ENCODE peak calls at places on chromosomes 2 and 18, in seven cellular contexts. X is astrocyte of the hippocampus, P is HEK293T, B is left lobe of liver, D is right atrium auricular region, J is Daoy, E is neural crest cell. A is an unnamed sample.

GRCh38 chr2:8984152-8984551 is 19.3 kb downstream of the MBOAT2 start:
- DNase-seq in X (no peak), P (no peak), B (no peak), D (no peak), J (no peak), E (no peak), A (no peak)

GRCh38 chr2:233399306-233400225 is 45.3 kb downstream of the DGKD start:
- DNase-seq in X (no peak), P (no peak), B (no peak), D (no peak), J (no peak), E (no peak), A (no peak)

GRCh38 chr2:84881581-84882414 is 914 bp upstream of the TRABD2A start:
- DNase-seq in X (peak), P (peak), B (peak), D (peak), J (peak), E (peak), A (peak)

GRCh38 chr18:53380063-53380639 is 844.3 kb downstream of the MBD2 start:
- DNase-seq in X (peak), P (peak), B (no peak), D (no peak), J (peak), E (peak), A (peak)

GRCh38 chr2:48723125-48723524 is 32.4 kb downstream of the LHCGR start:
- DNase-seq in X (peak), P (no peak), B (no peak), D (no peak), J (no peak), E (no peak), A (no peak)

GRCh38 chr2:14427982-14428567 is 204.4 kb upstream of the LRATD1 start:
- DNase-seq in X (peak), P (no peak), B (no peak), D (no peak), J (no peak), E (no peak), A (no peak)

GRCh38 chr18:22827216-22827615 is 105.9 kb upstream of the RBBP8 start:
- DNase-seq in X (no peak), P (no peak), B (no peak), D (no peak), J (no peak), E (no peak), A (no peak)

GRCh38 chr18:57004366-57005121 is 142.3 kb upstream of the BOD1L2 start:
- DNase-seq in X (peak), P (no peak), B (no peak), D (no peak), J (peak), E (no peak), A (peak)

GRCh38 chr18:63844254-63844653 is 43.3 kb upstream of the SERPINB2 start:
- DNase-seq in X (peak), P (no peak), B (no peak), D (no peak), J (peak), E (no peak), A (peak)

GRCh38 chr2:160270571-160271113 is 70.6 kb upstream of the ITGB6 start:
- DNase-seq in X (peak), P (no peak), B (no peak), D (no peak), J (peak), E (no peak), A (peak)

GRCh38 chr18:49017813-49018552 is 67.2 kb upstream of the SMAD7 start:
- DNase-seq in X (no peak), P (no peak), B (peak), D (peak), J (no peak), E (no peak), A (no peak)

GRCh38 chr2:26008851-26009566 is 24.9 kb upstream of the RAB10 start:
- DNase-seq in X (no peak), P (no peak), B (peak), D (peak), J (peak), E (no peak), A (peak)

GRCh38 chr18:63889641-63890040 is 2.1 kb downstream of the SERPINB2 start:
- DNase-seq in X (no peak), P (no peak), B (no peak), D (no peak), J (no peak), E (no peak), A (no peak)

GRCh38 chr2:145820651-145821050 is 1300.7 kb upstream of the ZEB2 start:
- DNase-seq in X (no peak), P (no peak), B (no peak), D (no peak), J (no peak), E (no peak), A (no peak)

GRCh38 chr2:224909885-224910517 is 132.3 kb downstream of the DOCK10 start:
- DNase-seq in X (peak), P (no peak), B (peak), D (peak), J (peak), E (no peak), A (no peak)

GRCh38 chr2:96763511-96764252 is 3.0 kb downstream of the CNNM4 start:
- DNase-seq in X (peak), P (peak), B (no peak), D (no peak), J (no peak), E (no peak), A (peak)

GRCh38 chr2:192070099-192070498 is 124.6 kb downstream of the TMEFF2 start:
- DNase-seq in X (no peak), P (no peak), B (no peak), D (no peak), J (no peak), E (no peak), A (no peak)

GRCh38 chr2:72921866-72922265 is 4.5 kb downstream of the EMX1 start:
- DNase-seq in X (no peak), P (no peak), B (no peak), D (no peak), J (no peak), E (no peak), A (no peak)

GRCh38 chr2:1827686-1828085 is 83.4 kb upstream of the PXDN start:
- DNase-seq in X (no peak), P (no peak), B (no peak), D (no peak), J (no peak), E (no peak), A (no peak)

GRCh38 chr18:29250843-29251242 is 1073.9 kb upstream of the CDH2 start:
- DNase-seq in X (no peak), P (no peak), B (no peak), D (no peak), J (no peak), E (no peak), A (no peak)

GRCh38 chr2:64936809-64937208 is 52.4 kb upstream of the SLC1A4 start:
- DNase-seq in X (no peak), P (no peak), B (no peak), D (no peak), J (no peak), E (no peak), A (no peak)

GRCh38 chr2:198916548-198916947 is 541.2 kb downstream of the SATB2 start:
- DNase-seq in X (no peak), P (no peak), B (no peak), D (no peak), J (no peak), E (no peak), A (no peak)

GRCh38 chr18:72652990-72653593 is 109.0 kb upstream of the CBLN2 start:
- DNase-seq in X (peak), P (peak), B (no peak), D (no peak), J (peak), E (peak), A (peak)

GRCh38 chr18:56233595-56233994 is 404.8 kb downstream of the TXNL1 start:
- DNase-seq in X (peak), P (no peak), B (no peak), D (no peak), J (peak), E (no peak), A (no peak)

GRCh38 chr2:149740490-149740889 is 152.9 kb upstream of the MMADHC start:
- DNase-seq in X (no peak), P (no peak), B (no peak), D (no peak), J (no peak), E (no peak), A (no peak)

GRCh38 chr18:5508821-5509220 is 35.0 kb downstream of the EPB41L3 start:
- DNase-seq in X (no peak), P (no peak), B (no peak), D (no peak), J (no peak), E (no peak), A (no peak)

GRCh38 chr2:62443471-62443870 is 62.5 kb downstream of the TMEM17 start:
- DNase-seq in X (no peak), P (no peak), B (no peak), D (no peak), J (no peak), E (no peak), A (no peak)

GRCh38 chr18:77127769-77128671 is 4.6 kb downstream of the MBP start:
- DNase-seq in X (peak), P (no peak), B (peak), D (no peak), J (peak), E (no peak), A (peak)

GRCh38 chr18:56299740-56300139 is 338.7 kb downstream of the TXNL1 start:
- DNase-seq in X (no peak), P (no peak), B (no peak), D (no peak), J (no peak), E (no peak), A (no peak)

GRCh38 chr2:135745545-135745944 is 3.9 kb downstream of the UBXN4 start:
- DNase-seq in X (peak), P (no peak), B (no peak), D (no peak), J (peak), E (no peak), A (no peak)

GRCh38 chr18:75730249-75730648 is 302.7 kb upstream of the SMIM21 start:
- DNase-seq in X (no peak), P (no peak), B (no peak), D (no peak), J (no peak), E (no peak), A (no peak)

GRCh38 chr2:205885492-205886099 is 200.4 kb downstream of the INO80D start:
- DNase-seq in X (peak), P (peak), B (peak), D (peak), J (peak), E (peak), A (peak)

GRCh38 chr18:25061345-25061744 is 290.6 kb downstream of the ZNF521 start:
- DNase-seq in X (no peak), P (no peak), B (no peak), D (no peak), J (no peak), E (no peak), A (no peak)

GRCh38 chr2:80238692-80239469 is 65.7 kb downstream of the LRRTM1 start:
- DNase-seq in X (peak), P (peak), B (peak), D (no peak), J (peak), E (peak), A (no peak)

GRCh38 chr18:76491801-76492668 is 3.0 kb downstream of the ZNF516 start:
- DNase-seq in X (peak), P (no peak), B (no peak), D (peak), J (peak), E (peak), A (peak)

GRCh38 chr18:75727479-75727878 is 300.0 kb upstream of the SMIM21 start:
- DNase-seq in X (peak), P (peak), B (no peak), D (no peak), J (peak), E (peak), A (peak)

GRCh38 chr18:45103319-45104070 is 422.8 kb downstream of the SETBP1 start:
- DNase-seq in X (no peak), P (no peak), B (no peak), D (no peak), J (no peak), E (no peak), A (no peak)

GRCh38 chr2:172600644-172601043 is 44.8 kb downstream of the PDK1 start:
- DNase-seq in X (no peak), P (no peak), B (no peak), D (no peak), J (no peak), E (no peak), A (no peak)

GRCh38 chr2:241560883-241561474 is 2.4 kb downstream of the BOK start:
- DNase-seq in X (peak), P (no peak), B (peak), D (no peak), J (no peak), E (no peak), A (no peak)

GRCh38 chr2:152447897-152448296 is 112.9 kb downstream of the FMNL2 start:
- DNase-seq in X (no peak), P (no peak), B (no peak), D (no peak), J (no peak), E (no peak), A (no peak)